ENCODE peak calls at places on chromosomes 1 and 21, in six cellular contexts. A is CD8-positive, alpha-beta T cell; G is colonic mucosa; U is activated naive CD4-positive, alpha-beta T cell; L is NCI-H1436 treated with DMSO at 0.1 percent for 48 hours; B is H54. I is an unnamed sample.

GRCh38 chr1:2594001-2594640 is 7.5 kb downstream of the PRXL2B start:
- DNase-seq in A (no peak), G (peak), U (no peak), L (no peak), B (no peak), I (peak)

GRCh38 chr1:53371851-53372250 is 44.0 kb upstream of the LRP8 start:
- DNase-seq in A (no peak), G (no peak), U (no peak), L (no peak), B (no peak), I (no peak)

GRCh38 chr1:159177273-159177907 is 6.0 kb downstream of the CADM3 start:
- DNase-seq in A (no peak), G (peak), U (no peak), L (no peak), B (peak), I (peak)

GRCh38 chr1:46380004-46380403 is 14.1 kb upstream of the FAAH start:
- DNase-seq in A (no peak), G (no peak), U (no peak), L (no peak), B (no peak), I (no peak)

GRCh38 chr1:9732123-9732971 is 80.8 kb downstream of the PIK3CD start:
- DNase-seq in A (no peak), G (no peak), U (no peak), L (no peak), B (no peak), I (no peak)

GRCh38 chr1:53929349-53929945 is 16.1 kb downstream of the IFT25 start:
- DNase-seq in A (no peak), G (no peak), U (no peak), L (no peak), B (no peak), I (no peak)

GRCh38 chr1:234568345-234568744 is 41.6 kb downstream of the IRF2BP2 start:
- DNase-seq in A (no peak), G (no peak), U (no peak), L (no peak), B (no peak), I (no peak)

GRCh38 chr1:46812996-46813857 is 14.4 kb downstream of the CYP4B1 start:
- DNase-seq in A (no peak), G (no peak), U (no peak), L (no peak), B (no peak), I (no peak)

GRCh38 chr1:44870096-44870495 is 27.0 kb upstream of the PTCH2 start:
- DNase-seq in A (no peak), G (no peak), U (no peak), L (no peak), B (no peak), I (no peak)

GRCh38 chr1:172646653-172647052 is 12.2 kb upstream of the FASLG start:
- DNase-seq in A (no peak), G (no peak), U (no peak), L (no peak), B (no peak), I (no peak)

GRCh38 chr1:160868141-160868540 is 5.5 kb upstream of the CD244 start:
- DNase-seq in A (no peak), G (no peak), U (no peak), L (no peak), B (no peak), I (no peak)

GRCh38 chr21:15840406-15840805 is 110.6 kb downstream of the USP25 start:
- DNase-seq in A (no peak), G (no peak), U (no peak), L (no peak), B (no peak), I (no peak)

GRCh38 chr1:214700381-214700780 is 97.4 kb downstream of the CENPF start:
- DNase-seq in A (no peak), G (no peak), U (no peak), L (no peak), B (no peak), I (no peak)

GRCh38 chr1:30855686-30856259 is 52.8 kb downstream of the SDC3 start:
- DNase-seq in A (no peak), G (no peak), U (no peak), L (no peak), B (no peak), I (no peak)

GRCh38 chr1:183588827-183589226 is 1.4 kb downstream of the NCF2 start:
- DNase-seq in A (no peak), G (peak), U (no peak), L (no peak), B (no peak), I (no peak)

GRCh38 chr1:192724670-192725069 is 84.2 kb upstream of the RGS2 start:
- DNase-seq in A (no peak), G (no peak), U (no peak), L (no peak), B (no peak), I (no peak)

GRCh38 chr1:177310326-177310725 is 139.6 kb downstream of the BRINP2 start:
- DNase-seq in A (no peak), G (no peak), U (no peak), L (no peak), B (no peak), I (no peak)

GRCh38 chr1:11237364-11237755 is 25.0 kb downstream of the MTOR start:
- DNase-seq in A (no peak), G (no peak), U (no peak), L (no peak), B (no peak), I (no peak)

GRCh38 chr1:77511440-77511840 is 171.0 kb downstream of the ZZZ3 start:
- DNase-seq in A (no peak), G (no peak), U (no peak), L (no peak), B (no peak), I (no peak)

I was measured in mucosa of gallbladder.